ENCODE peak calls at places on chromosomes 1 and 21, in nine cellular contexts. One of them, this sample, is unnamed. For H3K4me1, the result is how much of the 10 kb centered on the place peaks cover.

GRCh38 chr1:82387070-82387366 is 586.3 kb downstream of the ADGRL2 start:
- DNase-seq in CD4-positive, CD25-positive, alpha-beta regulatory T cell: no peak
- DNase-seq in ovary: no peak
- DNase-seq in hepatocyte: no peak
- DNase-seq in Peyer's patch: no peak
- DNase-seq in thyroid gland: no peak
- DNase-seq in uterus: no peak
- DNase-seq in esophagus squamous epithelium: no peak
- DNase-seq in heart right ventricle: no peak
- DNase-seq in this sample: no peak

GRCh38 chr1:57471995-57472394 is 48.1 kb upstream of the DAB1 start:
- DNase-seq in uterus: no peak
- DNase-seq in hepatocyte: no peak
- DNase-seq in CD4-positive, CD25-positive, alpha-beta regulatory T cell: no peak
- DNase-seq in heart right ventricle: no peak
- DNase-seq in ovary: no peak
- DNase-seq in thyroid gland: no peak
- DNase-seq in esophagus squamous epithelium: no peak
- DNase-seq in Peyer's patch: no peak
- DNase-seq in this sample: no peak

GRCh38 chr1:154237435-154237834 is 16.7 kb downstream of the UBAP2L start:
- DNase-seq in uterus: no peak
- DNase-seq in CD4-positive, CD25-positive, alpha-beta regulatory T cell: no peak
- DNase-seq in ovary: no peak
- DNase-seq in hepatocyte: no peak
- DNase-seq in thyroid gland: no peak
- DNase-seq in heart right ventricle: no peak
- DNase-seq in esophagus squamous epithelium: no peak
- DNase-seq in Peyer's patch: no peak
- DNase-seq in this sample: no peak

GRCh38 chr1:28343405-28343804 is 14.6 kb downstream of the MED18 start:
- DNase-seq in Peyer's patch: no peak
- DNase-seq in esophagus squamous epithelium: no peak
- DNase-seq in hepatocyte: no peak
- DNase-seq in CD4-positive, CD25-positive, alpha-beta regulatory T cell: no peak
- DNase-seq in ovary: no peak
- DNase-seq in thyroid gland: no peak
- DNase-seq in uterus: no peak
- DNase-seq in heart right ventricle: no peak
- DNase-seq in this sample: no peak

GRCh38 chr1:248670003-248670402 is 14.7 kb upstream of the OR2T27 start:
- DNase-seq in esophagus squamous epithelium: no peak
- DNase-seq in uterus: no peak
- DNase-seq in heart right ventricle: no peak
- DNase-seq in thyroid gland: no peak
- DNase-seq in hepatocyte: no peak
- DNase-seq in Peyer's patch: no peak
- DNase-seq in CD4-positive, CD25-positive, alpha-beta regulatory T cell: no peak
- DNase-seq in ovary: no peak
- DNase-seq in this sample: no peak

GRCh38 chr1:116760996-116761665 is 6.9 kb downstream of the CD2 start:
- DNase-seq in CD4-positive, CD25-positive, alpha-beta regulatory T cell: no peak
- DNase-seq in hepatocyte: no peak
- DNase-seq in ovary: no peak
- DNase-seq in uterus: no peak
- DNase-seq in heart right ventricle: no peak
- DNase-seq in esophagus squamous epithelium: no peak
- DNase-seq in thyroid gland: no peak
- DNase-seq in Peyer's patch: no peak
- DNase-seq in this sample: no peak

GRCh38 chr1:10791117-10791951 is 5.1 kb downstream of the CASZ1 start:
- DNase-seq in esophagus squamous epithelium: no peak
- DNase-seq in ovary: no peak
- DNase-seq in CD4-positive, CD25-positive, alpha-beta regulatory T cell: no peak
- DNase-seq in hepatocyte: peak
- DNase-seq in thyroid gland: no peak
- DNase-seq in uterus: no peak
- DNase-seq in Peyer's patch: no peak
- DNase-seq in heart right ventricle: no peak
- DNase-seq in this sample: no peak

GRCh38 chr1:109658533-109659051 is 2.7 kb downstream of the GSTM4 start:
- DNase-seq in thyroid gland: no peak
- DNase-seq in heart right ventricle: no peak
- DNase-seq in hepatocyte: no peak
- DNase-seq in ovary: no peak
- DNase-seq in uterus: no peak
- DNase-seq in CD4-positive, CD25-positive, alpha-beta regulatory T cell: no peak
- DNase-seq in Peyer's patch: no peak
- DNase-seq in esophagus squamous epithelium: no peak
- DNase-seq in this sample: no peak

GRCh38 chr1:75797606-75798216 is 1.0 kb downstream of the MSH4 start:
- DNase-seq in Peyer's patch: no peak
- DNase-seq in thyroid gland: no peak
- DNase-seq in hepatocyte: no peak
- DNase-seq in ovary: no peak
- DNase-seq in heart right ventricle: no peak
- DNase-seq in CD4-positive, CD25-positive, alpha-beta regulatory T cell: no peak
- DNase-seq in uterus: no peak
- DNase-seq in esophagus squamous epithelium: no peak
- DNase-seq in this sample: no peak

GRCh38 chr1:6519935-6520621 is 28.6 kb upstream of the PLEKHG5 start:
- DNase-seq in hepatocyte: peak
- DNase-seq in heart right ventricle: no peak
- DNase-seq in esophagus squamous epithelium: no peak
- DNase-seq in thyroid gland: peak
- DNase-seq in ovary: peak
- DNase-seq in Peyer's patch: no peak
- DNase-seq in uterus: no peak
- DNase-seq in CD4-positive, CD25-positive, alpha-beta regulatory T cell: no peak
- DNase-seq in this sample: peak

GRCh38 chr1:107862064-107862463 is 102.9 kb downstream of the VAV3 start:
- DNase-seq in hepatocyte: no peak
- DNase-seq in Peyer's patch: no peak
- DNase-seq in thyroid gland: no peak
- DNase-seq in uterus: no peak
- DNase-seq in ovary: no peak
- DNase-seq in heart right ventricle: no peak
- DNase-seq in esophagus squamous epithelium: no peak
- DNase-seq in CD4-positive, CD25-positive, alpha-beta regulatory T cell: peak
- DNase-seq in this sample: no peak

GRCh38 chr1:94302960-94303359 is 65.6 kb upstream of the ARHGAP29 start:
- DNase-seq in esophagus squamous epithelium: no peak
- DNase-seq in hepatocyte: no peak
- DNase-seq in Peyer's patch: no peak
- DNase-seq in uterus: no peak
- DNase-seq in CD4-positive, CD25-positive, alpha-beta regulatory T cell: no peak
- DNase-seq in thyroid gland: no peak
- DNase-seq in ovary: no peak
- DNase-seq in heart right ventricle: no peak
- DNase-seq in this sample: no peak
- H3K4me1 ChIP-seq in esophagus squamous epithelium: under half
- H3K4me1 ChIP-seq in hepatocyte: under half
- H3K4me1 ChIP-seq in Peyer's patch: under half
- H3K4me1 ChIP-seq in uterus: under half
- H3K4me1 ChIP-seq in CD4-positive, CD25-positive, alpha-beta regulatory T cell: under half
- H3K4me1 ChIP-seq in thyroid gland: under half
- H3K4me1 ChIP-seq in ovary: under half
- H3K4me1 ChIP-seq in heart right ventricle: under half
- H3K4me1 ChIP-seq in this sample: under half

GRCh38 chr1:234973426-234974250 is 155.0 kb downstream of the TOMM20 start:
- DNase-seq in thyroid gland: peak
- DNase-seq in heart right ventricle: no peak
- DNase-seq in esophagus squamous epithelium: no peak
- DNase-seq in hepatocyte: no peak
- DNase-seq in uterus: peak
- DNase-seq in Peyer's patch: no peak
- DNase-seq in ovary: no peak
- DNase-seq in CD4-positive, CD25-positive, alpha-beta regulatory T cell: no peak
- DNase-seq in this sample: no peak

GRCh38 chr1:234970371-234970730 is 158.3 kb downstream of the TOMM20 start:
- DNase-seq in heart right ventricle: no peak
- DNase-seq in CD4-positive, CD25-positive, alpha-beta regulatory T cell: no peak
- DNase-seq in hepatocyte: peak
- DNase-seq in esophagus squamous epithelium: no peak
- DNase-seq in Peyer's patch: peak
- DNase-seq in uterus: no peak
- DNase-seq in thyroid gland: no peak
- DNase-seq in ovary: no peak
- DNase-seq in this sample: no peak

GRCh38 chr1:234970731-234971476 is 157.7 kb downstream of the TOMM20 start:
- DNase-seq in uterus: peak
- DNase-seq in CD4-positive, CD25-positive, alpha-beta regulatory T cell: no peak
- DNase-seq in ovary: peak
- DNase-seq in hepatocyte: peak
- DNase-seq in thyroid gland: peak
- DNase-seq in esophagus squamous epithelium: no peak
- DNase-seq in Peyer's patch: peak
- DNase-seq in heart right ventricle: peak
- DNase-seq in this sample: peak

GRCh38 chr1:234971586-234972297 is 156.9 kb downstream of the TOMM20 start:
- DNase-seq in CD4-positive, CD25-positive, alpha-beta regulatory T cell: no peak
- DNase-seq in ovary: no peak
- DNase-seq in heart right ventricle: no peak
- DNase-seq in hepatocyte: peak
- DNase-seq in uterus: peak
- DNase-seq in thyroid gland: no peak
- DNase-seq in Peyer's patch: no peak
- DNase-seq in esophagus squamous epithelium: no peak
- DNase-seq in this sample: no peak

GRCh38 chr1:234972411-234973191 is 156.0 kb downstream of the TOMM20 start:
- DNase-seq in CD4-positive, CD25-positive, alpha-beta regulatory T cell: no peak
- DNase-seq in esophagus squamous epithelium: no peak
- DNase-seq in ovary: no peak
- DNase-seq in uterus: peak
- DNase-seq in heart right ventricle: no peak
- DNase-seq in thyroid gland: no peak
- DNase-seq in hepatocyte: no peak
- DNase-seq in Peyer's patch: peak
- DNase-seq in this sample: no peak
- H3K4me1 ChIP-seq in CD4-positive, CD25-positive, alpha-beta regulatory T cell: under half
- H3K4me1 ChIP-seq in esophagus squamous epithelium: under half
- H3K4me1 ChIP-seq in ovary: under half
- H3K4me1 ChIP-seq in uterus: under half
- H3K4me1 ChIP-seq in heart right ventricle: under half
- H3K4me1 ChIP-seq in thyroid gland: under half
- H3K4me1 ChIP-seq in hepatocyte: half or more
- H3K4me1 ChIP-seq in Peyer's patch: half or more
- H3K4me1 ChIP-seq in this sample: under half

GRCh38 chr1:9296850-9297249 is 4.2 kb downstream of the SPSB1 start:
- DNase-seq in ovary: no peak
- DNase-seq in thyroid gland: peak
- DNase-seq in heart right ventricle: no peak
- DNase-seq in hepatocyte: no peak
- DNase-seq in Peyer's patch: no peak
- DNase-seq in CD4-positive, CD25-positive, alpha-beta regulatory T cell: no peak
- DNase-seq in uterus: no peak
- DNase-seq in esophagus squamous epithelium: no peak
- DNase-seq in this sample: peak

GRCh38 chr1:9294440-9294773 is 1.7 kb downstream of the SPSB1 start:
- DNase-seq in esophagus squamous epithelium: no peak
- DNase-seq in ovary: no peak
- DNase-seq in Peyer's patch: no peak
- DNase-seq in CD4-positive, CD25-positive, alpha-beta regulatory T cell: peak
- DNase-seq in thyroid gland: no peak
- DNase-seq in heart right ventricle: no peak
- DNase-seq in uterus: no peak
- DNase-seq in hepatocyte: peak
- DNase-seq in this sample: no peak

GRCh38 chr1:9295884-9296283 is 3.2 kb downstream of the SPSB1 start:
- DNase-seq in thyroid gland: no peak
- DNase-seq in ovary: no peak
- DNase-seq in Peyer's patch: no peak
- DNase-seq in CD4-positive, CD25-positive, alpha-beta regulatory T cell: no peak
- DNase-seq in esophagus squamous epithelium: no peak
- DNase-seq in hepatocyte: no peak
- DNase-seq in uterus: no peak
- DNase-seq in heart right ventricle: no peak
- DNase-seq in this sample: peak

GRCh38 chr1:9293512-9294439 is 1.1 kb downstream of the SPSB1 start:
- DNase-seq in hepatocyte: peak
- DNase-seq in thyroid gland: no peak
- DNase-seq in uterus: no peak
- DNase-seq in heart right ventricle: peak
- DNase-seq in esophagus squamous epithelium: no peak
- DNase-seq in Peyer's patch: peak
- DNase-seq in CD4-positive, CD25-positive, alpha-beta regulatory T cell: peak
- DNase-seq in ovary: no peak
- DNase-seq in this sample: no peak

GRCh38 chr1:9294910-9295636 is 2.4 kb downstream of the SPSB1 start:
- DNase-seq in heart right ventricle: no peak
- DNase-seq in esophagus squamous epithelium: no peak
- DNase-seq in ovary: no peak
- DNase-seq in hepatocyte: peak
- DNase-seq in Peyer's patch: no peak
- DNase-seq in thyroid gland: peak
- DNase-seq in CD4-positive, CD25-positive, alpha-beta regulatory T cell: peak
- DNase-seq in uterus: no peak
- DNase-seq in this sample: peak
- H3K4me1 ChIP-seq in heart right ventricle: under half
- H3K4me1 ChIP-seq in esophagus squamous epithelium: under half
- H3K4me1 ChIP-seq in ovary: under half
- H3K4me1 ChIP-seq in hepatocyte: under half
- H3K4me1 ChIP-seq in Peyer's patch: under half
- H3K4me1 ChIP-seq in thyroid gland: half or more
- H3K4me1 ChIP-seq in CD4-positive, CD25-positive, alpha-beta regulatory T cell: under half
- H3K4me1 ChIP-seq in uterus: under half
- H3K4me1 ChIP-seq in this sample: under half

DNA sequence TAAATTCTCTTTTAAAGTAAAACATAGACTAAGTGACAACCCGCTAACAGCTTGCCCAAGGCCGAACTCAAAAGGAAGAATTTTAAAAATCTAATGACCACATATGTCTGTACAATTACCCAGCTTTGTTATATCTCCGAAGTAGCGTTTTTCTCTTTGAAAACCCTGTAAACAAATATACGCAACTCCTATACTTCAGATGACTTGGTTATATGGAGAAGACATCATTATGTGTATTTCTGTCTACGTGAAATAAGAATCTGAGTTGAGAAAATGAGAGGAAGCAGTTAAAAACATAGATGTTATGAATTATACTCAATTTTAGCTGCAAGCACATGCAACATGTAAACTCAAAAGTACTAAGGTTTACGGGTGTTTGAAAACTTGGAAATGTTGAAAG is 2.0 kb downstream of the PBX1 start:
- DNase-seq in hepatocyte: no peak
- DNase-seq in thyroid gland: no peak
- DNase-seq in heart right ventricle: no peak
- DNase-seq in esophagus squamous epithelium: no peak
- DNase-seq in Peyer's patch: no peak
- DNase-seq in uterus: no peak
- DNase-seq in CD4-positive, CD25-positive, alpha-beta regulatory T cell: no peak
- DNase-seq in ovary: no peak
- DNase-seq in this sample: no peak
- H3K4me1 ChIP-seq in hepatocyte: under half
- H3K4me1 ChIP-seq in thyroid gland: under half
- H3K4me1 ChIP-seq in heart right ventricle: under half
- H3K4me1 ChIP-seq in esophagus squamous epithelium: under half
- H3K4me1 ChIP-seq in Peyer's patch: under half
- H3K4me1 ChIP-seq in uterus: under half
- H3K4me1 ChIP-seq in CD4-positive, CD25-positive, alpha-beta regulatory T cell: under half
- H3K4me1 ChIP-seq in ovary: under half
- H3K4me1 ChIP-seq in this sample: under half

GRCh38 chr21:42736646-42737350 is 83.4 kb downstream of the PDE9A start:
- DNase-seq in ovary: no peak
- DNase-seq in esophagus squamous epithelium: no peak
- DNase-seq in hepatocyte: no peak
- DNase-seq in uterus: no peak
- DNase-seq in CD4-positive, CD25-positive, alpha-beta regulatory T cell: no peak
- DNase-seq in Peyer's patch: no peak
- DNase-seq in thyroid gland: no peak
- DNase-seq in heart right ventricle: no peak
- DNase-seq in this sample: no peak
- H3K4me1 ChIP-seq in ovary: under half
- H3K4me1 ChIP-seq in esophagus squamous epithelium: under half
- H3K4me1 ChIP-seq in hepatocyte: under half
- H3K4me1 ChIP-seq in uterus: under half
- H3K4me1 ChIP-seq in CD4-positive, CD25-positive, alpha-beta regulatory T cell: under half
- H3K4me1 ChIP-seq in Peyer's patch: half or more
- H3K4me1 ChIP-seq in thyroid gland: under half
- H3K4me1 ChIP-seq in heart right ventricle: under half
- H3K4me1 ChIP-seq in this sample: under half